ENCODE peak calls at places on chromosomes 4 and X, in eight cellular contexts. T, J, X, R, O, Y, B and E are unnamed samples.

GRCh38 chr4:26028793-26029511 is 114.9 kb downstream of the SMIM20 start:
- DNase-seq in B (peak), Y (peak), R (peak), O (peak), X (peak), J (peak), T (peak), E (peak)

GRCh38 chr4:94678896-94679295 is 78.9 kb upstream of the BMPR1B start:
- DNase-seq in O (no peak), J (no peak), B (no peak), Y (no peak), R (no peak), X (no peak), T (no peak), E (no peak)

GRCh38 chr4:76156635-76157034 is 8.4 kb upstream of the NUP54 start:
- DNase-seq in X (no peak), J (no peak), O (no peak), R (no peak), B (no peak), T (no peak), Y (no peak), E (no peak)

GRCh38 chrX:49761481-49761880 is 65.7 kb upstream of the PAGE1 start:
- DNase-seq in R (no peak), Y (peak), O (no peak), X (no peak), B (peak), J (no peak), T (no peak), E (no peak)

GRCh38 chrX:2676794-2677675 is 14.1 kb upstream of the CD99 start:
- DNase-seq in R (no peak), J (no peak), X (no peak), O (no peak), B (no peak), T (no peak), Y (no peak), E (no peak)

GRCh38 chr4:95181446-95182306 is 367.1 kb downstream of the UNC5C start:
- DNase-seq in J (no peak), R (no peak), O (no peak), T (no peak), X (no peak), B (no peak), Y (no peak), E (no peak)

GRCh38 chr4:78059524-78059889 is 2.4 kb downstream of the FRAS1 start:
- DNase-seq in Y (peak), J (no peak), R (no peak), X (peak), O (peak), T (peak), B (peak), E (no peak)

GRCh38 chr4:143961084-143961483 is 55.7 kb upstream of the GYPE start:
- DNase-seq in T (no peak), Y (no peak), X (no peak), R (no peak), B (no peak), J (no peak), O (no peak), E (no peak)

GRCh38 chr4:4182835-4183568 is 43.7 kb downstream of the OTOP1 start:
- DNase-seq in R (peak), J (peak), Y (peak), X (peak), B (peak), T (no peak), O (peak), E (no peak)

GRCh38 chrX:150690126-150690525 is 3.1 kb upstream of the MTMR1 start:
- DNase-seq in T (no peak), B (no peak), X (no peak), R (no peak), Y (no peak), O (no peak), J (no peak), E (no peak)

GRCh38 chrX:11770320-11770719 is 12.3 kb downstream of the MSL3 start:
- DNase-seq in B (peak), Y (peak), X (no peak), J (no peak), T (peak), O (no peak), R (peak), E (peak)

GRCh38 chr4:150515135-150515534 is 66.8 kb upstream of the MAB21L2 start:
- DNase-seq in Y (no peak), B (no peak), X (no peak), T (no peak), O (no peak), J (no peak), R (no peak), E (no peak)

GRCh38 chr4:173436149-173436579 is 37.2 kb upstream of the SCRG1 start:
- DNase-seq in O (no peak), R (no peak), B (no peak), J (no peak), X (no peak), T (no peak), Y (peak), E (no peak)

GRCh38 chr4:119536572-119537528 is 91.8 kb downstream of the PDE5A start:
- DNase-seq in B (no peak), T (no peak), J (no peak), Y (no peak), O (no peak), R (no peak), X (no peak), E (no peak)